ENCODE peak calls at places on chromosomes 12 and 14, in five cellular contexts. One of them, this sample, is unnamed.

GRCh38 chr14:68244272-68244975 is 424.8 kb downstream of the RAD51B start:
- DNase-seq in gastrocnemius medialis: no peak
- DNase-seq in stomach: no peak
- DNase-seq in right atrium auricular region: no peak
- DNase-seq in A549: no peak
- DNase-seq in this sample: no peak

GRCh38 chr12:114878781-114879180 is 194.8 kb upstream of the TBX3 start:
- DNase-seq in right atrium auricular region: no peak
- DNase-seq in stomach: no peak
- DNase-seq in A549: no peak
- DNase-seq in gastrocnemius medialis: no peak
- DNase-seq in this sample: no peak

GRCh38 chr12:63918788-63919300 is 74.3 kb downstream of the SRGAP1 start:
- DNase-seq in right atrium auricular region: no peak
- DNase-seq in gastrocnemius medialis: no peak
- DNase-seq in stomach: no peak
- DNase-seq in A549: peak; percentile 96
- DNase-seq in this sample: no peak

GRCh38 chr14:104140213-104140462 is 1.8 kb downstream of the KIF26A start:
- DNase-seq in stomach: no peak
- DNase-seq in A549: no peak
- DNase-seq in right atrium auricular region: no peak
- DNase-seq in gastrocnemius medialis: no peak
- DNase-seq in this sample: no peak

GRCh38 chr14:71923471-71923870 is 8.8 kb upstream of the RGS6 start:
- DNase-seq in right atrium auricular region: no peak
- DNase-seq in gastrocnemius medialis: no peak
- DNase-seq in A549: no peak
- DNase-seq in stomach: no peak
- DNase-seq in this sample: no peak

GRCh38 chr14:77316872-77317271 is 3.8 kb downstream of the POMT2 start:
- DNase-seq in right atrium auricular region: no peak
- DNase-seq in stomach: no peak
- DNase-seq in gastrocnemius medialis: peak; percentile 72
- DNase-seq in A549: no peak
- DNase-seq in this sample: peak; percentile 54

GRCh38 chr12:53941187-53941586 is 2.6 kb downstream of the HOXC13 start:
- DNase-seq in gastrocnemius medialis: no peak
- DNase-seq in stomach: no peak
- DNase-seq in right atrium auricular region: no peak
- DNase-seq in A549: no peak
- DNase-seq in this sample: no peak

GRCh38 chr14:90483551-90483950 is 86.7 kb downstream of the CALM1 start:
- DNase-seq in stomach: peak; percentile 67
- DNase-seq in gastrocnemius medialis: no peak
- DNase-seq in right atrium auricular region: peak; percentile 26
- DNase-seq in A549: no peak
- DNase-seq in this sample: no peak

GRCh38 chr14:41642402-41643195 is 35.9 kb downstream of the LRFN5 start:
- DNase-seq in right atrium auricular region: no peak
- DNase-seq in A549: no peak
- DNase-seq in gastrocnemius medialis: no peak
- DNase-seq in stomach: no peak
- DNase-seq in this sample: no peak

GRCh38 chr14:49999216-49999761 is 106.4 kb downstream of the ARF6 start:
- DNase-seq in right atrium auricular region: peak; percentile 93
- DNase-seq in stomach: peak; percentile 86
- DNase-seq in gastrocnemius medialis: peak; percentile 89
- DNase-seq in A549: peak; percentile 77
- DNase-seq in this sample: peak; percentile 74

GRCh38 chr14:59213368-59214315 is 25.2 kb downstream of the DAAM1 start:
- DNase-seq in stomach: no peak
- DNase-seq in gastrocnemius medialis: no peak
- DNase-seq in right atrium auricular region: no peak
- DNase-seq in A549: no peak
- DNase-seq in this sample: no peak

GRCh38 chr12:93785262-93786010 is 108.3 kb downstream of the CRADD start:
- DNase-seq in A549: peak; percentile 96
- DNase-seq in stomach: no peak
- DNase-seq in right atrium auricular region: peak; percentile 85
- DNase-seq in gastrocnemius medialis: peak; percentile 48
- DNase-seq in this sample: no peak

GRCh38 chr14:75981826-75982723 is at the start of gene TGFB3:
- DNase-seq in A549: peak; percentile 73
- DNase-seq in right atrium auricular region: peak; percentile 87
- DNase-seq in stomach: peak; percentile 85
- DNase-seq in gastrocnemius medialis: peak; percentile 75
- DNase-seq in this sample: peak; percentile 80

GRCh38 chr12:51324953-51325352 is 979 bp upstream of the BIN2 start:
- DNase-seq in gastrocnemius medialis: no peak
- DNase-seq in right atrium auricular region: no peak
- DNase-seq in stomach: no peak
- DNase-seq in A549: no peak
- DNase-seq in this sample: no peak

GRCh38 chr14:22634233-22634632 is 9.9 kb downstream of the OR6J1 start:
- DNase-seq in gastrocnemius medialis: no peak
- DNase-seq in right atrium auricular region: no peak
- DNase-seq in stomach: no peak
- DNase-seq in A549: no peak
- DNase-seq in this sample: no peak

GRCh38 chr12:28569698-28570411 is 379.6 kb downstream of the CCDC91 start:
- DNase-seq in stomach: no peak
- DNase-seq in gastrocnemius medialis: no peak
- DNase-seq in right atrium auricular region: no peak
- DNase-seq in A549: peak; percentile 61
- DNase-seq in this sample: no peak

GRCh38 chr14:105430535-105430934 is 10.9 kb downstream of the MTA1 start:
- DNase-seq in gastrocnemius medialis: no peak
- DNase-seq in stomach: no peak
- DNase-seq in right atrium auricular region: no peak
- DNase-seq in A549: peak; percentile 36
- DNase-seq in this sample: no peak

GRCh38 chr12:15011162-15011561 is 38.3 kb downstream of the PDE6H start:
- DNase-seq in gastrocnemius medialis: no peak
- DNase-seq in stomach: no peak
- DNase-seq in right atrium auricular region: no peak
- DNase-seq in A549: peak; percentile 20
- DNase-seq in this sample: no peak

GRCh38 chr12:8912910-8913309 is 1.4 kb upstream of the PHC1 start:
- DNase-seq in A549: peak; percentile 26
- DNase-seq in gastrocnemius medialis: no peak
- DNase-seq in right atrium auricular region: no peak
- DNase-seq in stomach: peak; percentile 32
- DNase-seq in this sample: peak; percentile 68

GRCh38 chr14:35351497-35351896 is 53.1 kb downstream of the NFKBIA start:
- DNase-seq in gastrocnemius medialis: no peak
- DNase-seq in stomach: no peak
- DNase-seq in right atrium auricular region: no peak
- DNase-seq in A549: no peak
- DNase-seq in this sample: no peak

GRCh38 chr14:35353409-35354172 is 51.0 kb downstream of the NFKBIA start:
- DNase-seq in stomach: no peak
- DNase-seq in A549: peak; percentile 57
- DNase-seq in right atrium auricular region: no peak
- DNase-seq in gastrocnemius medialis: no peak
- DNase-seq in this sample: no peak

GRCh38 chr14:35351897-35352273 is 52.7 kb downstream of the NFKBIA start:
- DNase-seq in stomach: no peak
- DNase-seq in gastrocnemius medialis: no peak
- DNase-seq in right atrium auricular region: no peak
- DNase-seq in A549: no peak
- DNase-seq in this sample: no peak

GRCh38 chr14:35349966-35350365 is 54.6 kb downstream of the NFKBIA start:
- DNase-seq in A549: no peak
- DNase-seq in right atrium auricular region: no peak
- DNase-seq in gastrocnemius medialis: no peak
- DNase-seq in stomach: no peak
- DNase-seq in this sample: no peak

DNA sequence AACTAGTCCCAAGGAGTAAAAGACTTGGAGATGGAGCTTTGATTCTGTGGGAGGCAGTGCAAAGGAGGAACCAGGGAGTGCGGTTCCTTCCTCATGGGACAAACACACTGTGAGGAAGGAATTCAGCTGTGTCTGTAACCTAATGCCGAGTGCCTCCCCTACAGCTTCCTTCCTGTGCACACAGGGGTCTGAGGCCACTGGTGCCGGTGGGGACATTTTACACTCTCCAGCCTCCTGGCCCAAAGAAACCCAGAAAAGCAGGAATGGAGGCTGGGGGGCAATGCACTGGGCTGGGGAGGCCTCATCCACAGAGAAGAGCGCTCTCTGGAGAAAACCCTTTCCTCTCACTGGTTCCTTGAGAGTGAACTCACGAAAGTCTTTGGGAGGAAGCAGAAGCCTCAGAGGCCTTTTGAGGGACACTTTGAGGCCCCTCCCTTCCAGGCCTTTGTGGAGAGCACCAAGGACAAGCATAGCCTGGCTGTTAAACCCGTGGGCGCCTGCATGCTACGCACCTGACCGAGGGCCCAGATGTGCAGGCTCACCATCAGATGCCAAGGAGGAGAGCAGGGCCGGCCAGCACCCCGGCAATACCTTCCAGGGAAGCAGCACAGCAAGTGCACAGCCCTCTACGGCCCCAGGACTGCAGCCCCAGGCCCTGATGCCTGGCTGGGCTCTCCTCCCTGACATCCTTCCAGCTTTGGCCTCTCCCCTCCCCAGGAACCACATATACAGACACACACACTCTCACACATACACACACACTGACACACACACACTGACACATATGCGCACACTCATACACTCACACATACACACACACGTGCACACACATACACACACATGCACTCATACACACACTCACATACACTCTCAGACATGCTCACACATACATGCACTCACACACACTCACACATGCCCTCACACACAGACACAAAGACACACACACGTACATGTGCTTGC is 52.0 kb downstream of the NFKBIA start:
- DNase-seq in right atrium auricular region: no peak
- DNase-seq in gastrocnemius medialis: no peak
- DNase-seq in stomach: no peak
- DNase-seq in A549: no peak
- DNase-seq in this sample: no peak
- H3K4me1 ChIP-seq in right atrium auricular region: peaks cover 15% of the 10 kb centered on the region
- H3K4me1 ChIP-seq in gastrocnemius medialis: no peaks in the 10 kb centered on the region
- H3K4me1 ChIP-seq in stomach: peaks cover 4% of the 10 kb centered on the region
- H3K4me1 ChIP-seq in A549: peaks cover 47% of the 10 kb centered on the region
- H3K4me1 ChIP-seq in this sample: no peaks in the 10 kb centered on the region

DNA sequence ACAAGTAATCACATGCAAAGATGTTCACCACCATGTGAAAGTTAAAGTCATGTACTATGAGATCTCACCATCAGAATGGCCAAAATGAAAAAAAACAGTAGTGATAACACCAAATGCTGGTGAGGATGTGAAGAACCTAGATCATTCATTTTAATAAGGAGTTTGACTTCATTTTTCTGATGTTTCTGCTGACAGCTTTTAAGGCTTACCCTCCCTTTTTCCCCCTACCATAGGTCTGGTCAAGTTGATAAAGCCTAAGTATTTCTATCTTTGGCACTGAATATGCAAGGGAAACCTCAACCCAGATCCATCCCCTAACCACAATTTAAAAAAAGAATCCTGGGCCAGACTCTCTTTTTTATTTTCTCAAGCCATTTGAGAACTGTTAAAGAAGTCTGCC is 689.6 kb upstream of the FOXG1 start:
- DNase-seq in A549: no peak
- DNase-seq in right atrium auricular region: no peak
- DNase-seq in stomach: no peak
- DNase-seq in gastrocnemius medialis: no peak
- DNase-seq in this sample: no peak
- H3K9me3 ChIP-seq in A549: no peaks in the 10 kb centered on the region
- H3K9me3 ChIP-seq in right atrium auricular region: no peaks in the 10 kb centered on the region
- H3K9me3 ChIP-seq in stomach: no peaks in the 10 kb centered on the region
- H3K9me3 ChIP-seq in gastrocnemius medialis: no peaks in the 10 kb centered on the region
- H3K9me3 ChIP-seq in this sample: no peaks in the 10 kb centered on the region

GRCh38 chr12:11204173-11204572 is 17.4 kb upstream of the TAS2R42 start:
- DNase-seq in A549: no peak
- DNase-seq in gastrocnemius medialis: no peak
- DNase-seq in right atrium auricular region: no peak
- DNase-seq in stomach: no peak
- DNase-seq in this sample: no peak

DNA sequence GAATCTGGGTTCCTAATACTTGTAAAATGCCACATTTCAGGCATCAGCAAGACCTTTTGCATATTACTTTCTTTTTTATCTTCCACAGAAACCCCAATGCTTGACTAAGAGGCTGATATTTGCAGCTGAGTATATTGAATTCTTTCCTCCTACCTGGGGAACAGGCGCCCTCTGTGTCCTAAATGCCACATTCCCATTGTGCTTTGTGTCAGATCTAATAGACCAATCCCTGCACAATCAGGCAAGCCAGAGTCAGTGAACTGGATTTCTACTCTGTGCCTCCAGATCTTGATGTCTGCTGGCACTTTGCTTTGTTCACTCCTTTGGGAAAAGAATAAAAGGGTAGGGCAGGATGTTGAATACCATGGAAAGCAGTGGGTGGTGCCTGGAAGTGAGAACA is 22.4 kb upstream of the TAS2R42 start:
- DNase-seq in right atrium auricular region: no peak
- DNase-seq in A549: no peak
- DNase-seq in stomach: no peak
- DNase-seq in gastrocnemius medialis: no peak
- DNase-seq in this sample: no peak
- TF ChIP-seq CTCF in right atrium auricular region: no peak
- TF ChIP-seq CTCF in A549: no peak
- TF ChIP-seq CTCF in stomach: no peak
- TF ChIP-seq CTCF in gastrocnemius medialis: no peak
- TF ChIP-seq CTCF in this sample: no peak

GRCh38 chr14:74940956-74941565 is 14.3 kb downstream of the PGF start:
- DNase-seq in A549: no peak
- DNase-seq in stomach: no peak
- DNase-seq in right atrium auricular region: no peak
- DNase-seq in gastrocnemius medialis: no peak
- DNase-seq in this sample: no peak

GRCh38 chr14:74942608-74943007 is 12.8 kb downstream of the PGF start:
- DNase-seq in right atrium auricular region: no peak
- DNase-seq in A549: no peak
- DNase-seq in gastrocnemius medialis: no peak
- DNase-seq in stomach: no peak
- DNase-seq in this sample: no peak

GRCh38 chr14:74941676-74942097 is 13.7 kb downstream of the PGF start:
- DNase-seq in stomach: no peak
- DNase-seq in right atrium auricular region: peak; percentile 75
- DNase-seq in A549: no peak
- DNase-seq in gastrocnemius medialis: no peak
- DNase-seq in this sample: peak; percentile 64

GRCh38 chr14:74938873-74939495 is 15.9 kb upstream of the RPS6KL1 start:
- DNase-seq in gastrocnemius medialis: no peak
- DNase-seq in right atrium auricular region: no peak
- DNase-seq in A549: no peak
- DNase-seq in stomach: no peak
- DNase-seq in this sample: no peak

DNA sequence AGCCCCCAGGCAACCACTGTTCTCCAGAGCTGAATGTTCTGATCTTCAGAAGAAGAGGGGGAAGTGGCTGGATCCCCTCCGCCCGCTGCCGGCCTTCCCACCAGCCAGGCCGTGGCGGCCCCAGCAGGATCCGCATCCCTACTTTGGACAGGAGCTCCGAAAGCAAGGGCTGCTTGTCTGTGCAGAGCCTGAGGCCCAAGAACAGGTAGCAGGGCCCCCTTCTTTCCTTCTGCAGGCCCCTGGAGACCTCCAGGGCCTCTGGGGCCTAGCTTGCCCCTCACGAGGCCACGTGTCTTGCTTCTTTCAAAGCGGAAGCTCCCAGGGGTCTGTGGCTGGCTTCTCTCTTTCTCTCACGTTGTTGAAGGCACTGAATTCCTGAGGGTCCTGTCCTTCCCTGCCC is 13.2 kb downstream of the PGF start:
- DNase-seq in A549: no peak
- DNase-seq in right atrium auricular region: no peak
- DNase-seq in gastrocnemius medialis: no peak
- DNase-seq in stomach: no peak
- DNase-seq in this sample: no peak
- H3K4me1 ChIP-seq in A549: peaks cover 23% of the 10 kb centered on the region
- H3K4me1 ChIP-seq in right atrium auricular region: peaks cover 57% of the 10 kb centered on the region
- H3K4me1 ChIP-seq in gastrocnemius medialis: peaks cover 51% of the 10 kb centered on the region
- H3K4me1 ChIP-seq in stomach: peaks cover 53% of the 10 kb centered on the region
- H3K4me1 ChIP-seq in this sample: peaks cover 6% of the 10 kb centered on the region